ENCODE peak calls at places on chromosomes 3 and 15, in eight cellular contexts. D is right cardiac atrium; A is heart right ventricle; R is SW480; J is H9; H is stimulated activated CD8-positive, alpha-beta memory T cell treated with anti-CD3 and anti-CD28 coated beads, Interleukin-4, amount 100 ng/mL, for 1 hour; E is AG08395; N is mesothelial cell of epicardium. B is an unnamed sample.

GRCh38 chr3:157354254-157354653 is 82.4 kb upstream of the PTX3 start:
- DNase-seq in D (no peak), A (no peak), R (no peak), J (no peak), H (no peak), E (no peak), N (no peak), B (no peak)

GRCh38 chr15:22224241-22224671 is 143.9 kb downstream of the OR4M2 start:
- DNase-seq in D (no peak), A (no peak), R (no peak), J (no peak), H (no peak), E (no peak), N (no peak), B (no peak)

GRCh38 chr3:174737966-174738365 is 121.2 kb upstream of the NAALADL2 start:
- DNase-seq in D (no peak), A (no peak), R (no peak), J (no peak), H (no peak), E (no peak), N (no peak), B (no peak)

GRCh38 chr15:76625267-76625666 is 279.9 kb downstream of the SCAPER start:
- DNase-seq in D (no peak), A (no peak), R (no peak), J (peak), H (no peak), E (no peak), N (no peak), B (no peak)

GRCh38 chr3:11391930-11392688 is 119.9 kb downstream of the ATG7 start:
- DNase-seq in D (no peak), A (no peak), R (no peak), J (no peak), H (no peak), E (peak), N (no peak), B (peak)

GRCh38 chr3:151541184-151541583 is 80.3 kb upstream of the IGSF10 start:
- DNase-seq in D (no peak), A (no peak), R (no peak), J (no peak), H (no peak), E (no peak), N (no peak), B (no peak)

GRCh38 chr15:85540085-85540797 is 159.8 kb downstream of the AKAP13 start:
- DNase-seq in D (no peak), A (no peak), R (no peak), J (no peak), H (no peak), E (no peak), N (no peak), B (no peak)

GRCh38 chr3:102177075-102177755 is 257.6 kb upstream of the ZPLD1 start:
- DNase-seq in D (no peak), A (no peak), R (no peak), J (no peak), H (no peak), E (no peak), N (no peak), B (no peak)

GRCh38 chr3:16300881-16301359 is 35.9 kb downstream of the OXNAD1 start:
- DNase-seq in D (no peak), A (no peak), R (no peak), J (no peak), H (no peak), E (no peak), N (no peak), B (no peak)

GRCh38 chr3:180563411-180563810 is 38.6 kb upstream of the TTC14 start:
- DNase-seq in D (no peak), A (no peak), R (no peak), J (no peak), H (no peak), E (no peak), N (no peak), B (no peak)

GRCh38 chr3:55486101-55486856 is 827 bp downstream of the WNT5A start:
- DNase-seq in D (peak), A (peak), R (peak), J (peak), H (no peak), E (peak), N (peak), B (peak)

GRCh38 chr3:37456270-37456708 is 281.9 kb upstream of the LRRFIP2 start:
- DNase-seq in D (peak), A (peak), R (no peak), J (no peak), H (no peak), E (peak), N (no peak), B (peak)

GRCh38 chr15:92897620-92898019 is 2.5 kb upstream of the CHD2 start:
- DNase-seq in D (no peak), A (no peak), R (no peak), J (no peak), H (no peak), E (no peak), N (no peak), B (no peak)

GRCh38 chr15:91694131-91694828 is 159.2 kb upstream of the SLCO3A1 start:
- DNase-seq in D (peak), A (peak), R (no peak), J (no peak), H (no peak), E (peak), N (no peak), B (peak)

GRCh38 chr15:38650384-38650783 is 85.8 kb upstream of the RASGRP1 start:
- DNase-seq in D (no peak), A (no peak), R (no peak), J (no peak), H (no peak), E (no peak), N (no peak), B (no peak)

GRCh38 chr15:66912441-66912840 is 153.0 kb upstream of the SMAD3 start:
- DNase-seq in D (no peak), A (no peak), R (no peak), J (peak), H (no peak), E (no peak), N (no peak), B (no peak)

GRCh38 chr15:88243895-88244787 is 12.4 kb downstream of the NTRK3 start:
- DNase-seq in D (no peak), A (no peak), R (no peak), J (peak), H (no peak), E (peak), N (no peak), B (peak)

GRCh38 chr3:161320837-161321236 is 50.5 kb downstream of the SPTSSB start:
- DNase-seq in D (no peak), A (no peak), R (no peak), J (no peak), H (no peak), E (no peak), N (no peak), B (no peak)

GRCh38 chr3:173065543-173065970 is 75.5 kb downstream of the SPATA16 start:
- DNase-seq in D (no peak), A (no peak), R (no peak), J (no peak), H (no peak), E (no peak), N (no peak), B (peak)

GRCh38 chr3:61632568-61633175 is 71.3 kb downstream of the PTPRG start:
- DNase-seq in D (no peak), A (no peak), R (no peak), J (no peak), H (no peak), E (no peak), N (no peak), B (no peak)

GRCh38 chr3:45088959-45089358 is 57.2 kb downstream of the CDCP1 start:
- DNase-seq in D (no peak), A (no peak), R (no peak), J (no peak), H (no peak), E (no peak), N (no peak), B (no peak)

GRCh38 chr15:60635507-60636352 is 156.8 kb upstream of the ICE2 start:
- DNase-seq in D (no peak), A (no peak), R (no peak), J (no peak), H (no peak), E (no peak), N (no peak), B (peak)

GRCh38 chr3:129592362-129593150 is 13.9 kb downstream of the PLXND1 start:
- DNase-seq in D (peak), A (peak), R (no peak), J (peak), H (no peak), E (peak), N (no peak), B (peak)

GRCh38 chr3:153079386-153079785 is 82.6 kb upstream of the RAP2B start:
- DNase-seq in D (no peak), A (no peak), R (no peak), J (no peak), H (no peak), E (no peak), N (no peak), B (no peak)

GRCh38 chr3:38099518-38099917 is 37.4 kb downstream of the ACAA1 start:
- DNase-seq in D (no peak), A (no peak), R (no peak), J (peak), H (no peak), E (no peak), N (no peak), B (no peak)

GRCh38 chr3:197428117-197428761 is 127.5 kb downstream of the BDH1 start:
- DNase-seq in D (peak), A (peak), R (peak), J (no peak), H (no peak), E (peak), N (no peak), B (peak)

GRCh38 chr3:108006901-108007331 is 83.9 kb downstream of the CD47 start:
- DNase-seq in D (no peak), A (no peak), R (no peak), J (no peak), H (no peak), E (no peak), N (no peak), B (no peak)

GRCh38 chr3:42635111-42635510 is 18.4 kb upstream of the ZBTB47 start:
- DNase-seq in D (no peak), A (no peak), R (no peak), J (no peak), H (no peak), E (no peak), N (no peak), B (no peak)

GRCh38 chr15:69380100-69380725 is 33.9 kb upstream of the KIF23 start:
- DNase-seq in D (no peak), A (no peak), R (no peak), J (peak), H (no peak), E (no peak), N (no peak), B (peak)

GRCh38 chr3:17974206-17974841 is 231.9 kb upstream of the TBC1D5 start:
- DNase-seq in D (no peak), A (no peak), R (no peak), J (no peak), H (no peak), E (peak), N (no peak), B (no peak)

GRCh38 chr3:115110830-115111229 is 36.3 kb downstream of the ZBTB20 start:
- DNase-seq in D (no peak), A (no peak), R (no peak), J (no peak), H (no peak), E (no peak), N (no peak), B (no peak)

GRCh38 chr3:188284455-188285212 is 130.7 kb downstream of the LPP start:
- DNase-seq in D (no peak), A (no peak), R (no peak), J (no peak), H (no peak), E (no peak), N (no peak), B (no peak)

GRCh38 chr3:46642971-46643370 is 30.6 kb downstream of the FAM240A start:
- DNase-seq in D (no peak), A (no peak), R (no peak), J (no peak), H (no peak), E (no peak), N (no peak), B (no peak)

GRCh38 chr3:142095866-142096265 is 53.5 kb downstream of the TFDP2 start:
- DNase-seq in D (no peak), A (no peak), R (no peak), J (no peak), H (no peak), E (no peak), N (no peak), B (no peak)

GRCh38 chr15:43404130-43404529 is 33.2 kb downstream of the TUBGCP4 start:
- DNase-seq in D (no peak), A (no peak), R (no peak), J (no peak), H (no peak), E (no peak), N (no peak), B (no peak)

GRCh38 chr3:94293793-94294195 is 230.9 kb downstream of the NSUN3 start:
- DNase-seq in D (no peak), A (no peak), R (no peak), J (no peak), H (no peak), E (no peak), N (no peak), B (no peak)

GRCh38 chr3:53254810-53255359 is 937 bp downstream of the TKT start:
- DNase-seq in D (peak), A (peak), R (peak), J (peak), H (no peak), E (peak), N (no peak), B (peak)

GRCh38 chr3:120824613-120825012 is 82.1 kb downstream of the GTF2E1 start:
- DNase-seq in D (no peak), A (no peak), R (no peak), J (no peak), H (no peak), E (no peak), N (no peak), B (no peak)

B was measured in AG20443.